ENCODE peak calls at places on chromosomes 4 and X, in ten cellular contexts. A is NCI-H146; X is DMS53; C is LoVo; H is GM20000; Q is NCI-H187; J is neuronal stem cell; P is stimulated activated CD8-positive, alpha-beta memory T cell treated with anti-CD3 and anti-CD28 coated beads, Interleukin-7, amount 100 ng/mL, for 1 hour; B is non-pigmented ciliary epithelial cell; F is immature natural killer cell. M is an unnamed sample.

GRCh38 chrX:46758956-46759644 is at the start of gene SLC9A7:
- DNase-seq in F (peak; percentile 62), J (peak; percentile 69), P (peak; percentile 55), H (peak; percentile 83), B (no peak), Q (peak; percentile 34), A (peak; percentile 77), C (peak; percentile 65), X (peak; percentile 89), M (peak; percentile 81)

GRCh38 chr4:38724507-38724808 is 58.3 kb downstream of the TLR10 start:
- DNase-seq in A (no peak), B (no peak), F (no peak), Q (no peak), H (no peak), J (no peak), C (no peak), X (no peak), P (no peak), M (no peak)

GRCh38 chr4:156672924-156673323 is 298.7 kb downstream of the PDGFC start:
- DNase-seq in B (no peak), P (no peak), X (no peak), C (no peak), F (no peak), Q (no peak), H (no peak), A (no peak), J (no peak), M (peak; percentile 41)

GRCh38 chr4:123613586-123614344 is 217.2 kb downstream of the SPRY1 start:
- DNase-seq in B (no peak), C (no peak), P (no peak), Q (no peak), F (no peak), J (no peak), X (peak; percentile 29), H (no peak), A (no peak), M (no peak)

GRCh38 chrX:143853488-143853887 is 30.4 kb upstream of the UBE2NL start:
- DNase-seq in H (no peak), Q (no peak), J (no peak), F (no peak), P (no peak), X (peak; percentile 55), C (no peak), B (no peak), A (no peak), M (peak; percentile 32)

GRCh38 chr4:93334003-93334402 is 494.6 kb upstream of the ATOH1 start:
- DNase-seq in C (no peak), B (no peak), X (no peak), A (no peak), Q (no peak), J (no peak), P (no peak), F (no peak), H (no peak), M (no peak)

GRCh38 chr4:41750158-41750623 is 1.7 kb upstream of the PHOX2B start:
- DNase-seq in F (no peak), P (no peak), H (no peak), Q (no peak), A (no peak), J (peak; percentile 24), B (no peak), X (no peak), C (no peak), M (no peak)

GRCh38 chr4:62328526-62328925 is 1128.4 kb downstream of the ADGRL3 start:
- DNase-seq in C (no peak), X (no peak), Q (no peak), F (no peak), A (no peak), J (no peak), B (no peak), H (no peak), P (no peak), M (no peak)

GRCh38 chr4:169593050-169593449 is 19.3 kb downstream of the NEK1 start:
- DNase-seq in F (no peak), A (no peak), J (no peak), P (no peak), Q (no peak), X (no peak), B (no peak), C (no peak), H (no peak), M (no peak)

GRCh38 chrX:65706041-65706828 is 38.8 kb downstream of the MSN start:
- DNase-seq in B (no peak), H (peak; percentile 21), Q (no peak), A (no peak), J (no peak), C (peak; percentile 21), F (no peak), P (no peak), X (peak; percentile 62), M (peak; percentile 43)

GRCh38 chr4:4480205-4480604 is 61.6 kb downstream of the STX18 start:
- DNase-seq in B (no peak), A (no peak), X (no peak), C (no peak), F (no peak), Q (no peak), H (no peak), P (no peak), J (no peak), M (no peak)

GRCh38 chr4:87620491-87620890 is 12.2 kb downstream of the DSPP start:
- DNase-seq in B (no peak), Q (no peak), X (no peak), C (no peak), A (no peak), P (no peak), F (no peak), J (no peak), H (no peak), M (no peak)

M was measured in HT-29.